ENCODE peak calls at places on chromosome 14, in ten cellular contexts. P is NK-92 treated with Interleukin-12 subunit alpha and Interleukin-12 subunit beta, amount 100 ng/mL, for 24 hours; U is stimulated activated CD8-positive, alpha-beta memory T cell treated with anti-CD3 and anti-CD28 coated beads, Interleukin-2, amount 100 ng/mL, for 1 hour; G is activated T-helper 1 cell treated with anti-CD3 and anti-CD28 coated beads, Interleukin-12 subunit alpha, Interleukin-12 subunit beta, Interleukin-2, Interleukin-4 antibody, amounts not matched to agents 30 ng/mL and 10 ng/mL and 1 ng/mL, durations not matched to agents 14 hours and 24 hours and 36 hours; F is GM23338; R is HL-60; B is Calu3; W is NCI-H1417; T is NCI-H1092; V is hippocampal formation. E is an unnamed sample.
A peak's percentile ranks its signal among the peaks of the same experiment; 100 is the strongest.

GRCh38 chr14:77620222-77620865 is 3.9 kb upstream of the SPTLC2 start:
- DNase-seq in R (no peak), T (no peak), U (no peak), F (no peak), G (no peak), V (no peak), B (no peak), P (no peak), W (no peak), E (no peak)

GRCh38 chr14:90418053-90418452 is 21.2 kb downstream of the CALM1 start:
- DNase-seq in T (no peak), P (no peak), F (no peak), B (no peak), U (no peak), V (no peak), W (no peak), R (no peak), G (no peak), E (no peak)

GRCh38 chr14:94173885-94174621 is at the start of gene PPP4R4:
- DNase-seq in B (peak; percentile 86), P (peak; percentile 87), F (peak; percentile 97), W (peak; percentile 96), R (peak; percentile 69), G (peak; percentile 85), V (peak; percentile 83), T (peak; percentile 80), U (peak; percentile 72), E (peak; percentile 84)

GRCh38 chr14:62662811-62663477 is 382.3 kb downstream of the KCNH5 start:
- DNase-seq in R (no peak), G (no peak), T (no peak), U (no peak), F (peak; percentile 77), P (no peak), B (no peak), W (peak; percentile 49), V (no peak), E (no peak)

GRCh38 chr14:77682158-77682553 is 25.7 kb downstream of the ALKBH1 start:
- DNase-seq in G (no peak), V (no peak), W (no peak), P (no peak), F (no peak), T (no peak), R (no peak), U (no peak), B (no peak), E (no peak)

GRCh38 chr14:30521899-30522736 is 36.8 kb upstream of the G2E3 start:
- DNase-seq in F (peak; percentile 76), V (no peak), G (no peak), B (no peak), T (peak; percentile 45), W (peak; percentile 89), R (no peak), P (no peak), U (no peak), E (no peak)

GRCh38 chr14:64763801-64764511 is 59.7 kb downstream of the PLEKHG3 start:
- DNase-seq in G (no peak), T (no peak), P (no peak), V (peak; percentile 15), U (no peak), W (peak; percentile 48), R (peak; percentile 17), B (peak; percentile 23), F (peak; percentile 46), E (no peak)

GRCh38 chr14:71651228-71651627 is 281.0 kb upstream of the RGS6 start:
- DNase-seq in V (no peak), G (no peak), R (no peak), T (no peak), P (no peak), U (no peak), B (peak; percentile 5), F (no peak), W (no peak), E (peak; percentile 71)

GRCh38 chr14:34749408-34749807 is 35.0 kb upstream of the CFL2 start:
- DNase-seq in W (no peak), G (no peak), B (no peak), F (no peak), P (no peak), T (no peak), R (no peak), U (no peak), V (no peak), E (no peak)

GRCh38 chr14:104734051-104734587 is 10.1 kb downstream of the ADSS1 start:
- DNase-seq in V (no peak), G (no peak), W (no peak), B (no peak), T (no peak), R (no peak), U (no peak), P (no peak), F (no peak), E (no peak)

GRCh38 chr14:46322730-46323425 is 328.7 kb downstream of the RPL10L start:
- DNase-seq in T (no peak), U (no peak), G (no peak), R (no peak), V (no peak), W (no peak), F (peak; percentile 19), P (no peak), B (no peak), E (no peak)

E was measured in adrenal gland.